ENCODE peak calls at places on chromosomes 1 and 21, in ten cellular contexts. One of them, this sample, is unnamed.

GRCh38 chr1:32051706-32052105 is 21.0 kb upstream of the TMEM39B start:
- DNase-seq in neuronal stem cell: no peak
- DNase-seq in CD8-positive, alpha-beta memory T cell: no peak
- DNase-seq in NCI-H1092 treated with DMSO at 0.1 percent for 48 hours: no peak
- DNase-seq in T-cell: no peak
- DNase-seq in germinal center: no peak
- DNase-seq in sigmoid colon: no peak
- DNase-seq in HAP-1: no peak
- DNase-seq in mesendoderm: no peak
- DNase-seq in HEK293T: no peak
- DNase-seq in this sample: no peak

GRCh38 chr1:209618756-209619420 is 33.3 kb downstream of the LAMB3 start:
- DNase-seq in mesendoderm: no peak
- DNase-seq in sigmoid colon: no peak
- DNase-seq in germinal center: no peak
- DNase-seq in HEK293T: no peak
- DNase-seq in NCI-H1092 treated with DMSO at 0.1 percent for 48 hours: no peak
- DNase-seq in CD8-positive, alpha-beta memory T cell: no peak
- DNase-seq in HAP-1: no peak
- DNase-seq in T-cell: no peak
- DNase-seq in neuronal stem cell: no peak
- DNase-seq in this sample: no peak

GRCh38 chr1:10737268-10737624 is 59.2 kb downstream of the CASZ1 start:
- DNase-seq in HAP-1: no peak
- DNase-seq in neuronal stem cell: no peak
- DNase-seq in sigmoid colon: no peak
- DNase-seq in mesendoderm: no peak
- DNase-seq in CD8-positive, alpha-beta memory T cell: no peak
- DNase-seq in NCI-H1092 treated with DMSO at 0.1 percent for 48 hours: peak; percentile 88
- DNase-seq in germinal center: no peak
- DNase-seq in T-cell: no peak
- DNase-seq in HEK293T: no peak
- DNase-seq in this sample: no peak

GRCh38 chr1:30988045-30988444 is 77.5 kb downstream of the PUM1 start:
- DNase-seq in T-cell: no peak
- DNase-seq in NCI-H1092 treated with DMSO at 0.1 percent for 48 hours: no peak
- DNase-seq in HAP-1: no peak
- DNase-seq in mesendoderm: no peak
- DNase-seq in germinal center: no peak
- DNase-seq in neuronal stem cell: no peak
- DNase-seq in HEK293T: no peak
- DNase-seq in CD8-positive, alpha-beta memory T cell: no peak
- DNase-seq in sigmoid colon: no peak
- DNase-seq in this sample: no peak

GRCh38 chr1:219659682-219660081 is 46.8 kb upstream of the ZC3H11B start:
- DNase-seq in HAP-1: no peak
- DNase-seq in NCI-H1092 treated with DMSO at 0.1 percent for 48 hours: peak; percentile 6
- DNase-seq in CD8-positive, alpha-beta memory T cell: no peak
- DNase-seq in HEK293T: peak; percentile 28
- DNase-seq in sigmoid colon: no peak
- DNase-seq in neuronal stem cell: no peak
- DNase-seq in T-cell: no peak
- DNase-seq in germinal center: no peak
- DNase-seq in mesendoderm: peak; percentile 64
- DNase-seq in this sample: peak; percentile 44

GRCh38 chr21:46605759-46606426 is 1.0 kb upstream of the S100B start:
- DNase-seq in sigmoid colon: no peak
- DNase-seq in germinal center: no peak
- DNase-seq in CD8-positive, alpha-beta memory T cell: peak; percentile 56
- DNase-seq in neuronal stem cell: no peak
- DNase-seq in mesendoderm: no peak
- DNase-seq in T-cell: peak; percentile 33
- DNase-seq in HEK293T: no peak
- DNase-seq in NCI-H1092 treated with DMSO at 0.1 percent for 48 hours: no peak
- DNase-seq in HAP-1: no peak
- DNase-seq in this sample: no peak

GRCh38 chr1:119631433-119632102 is 16.5 kb downstream of the ZNF697 start:
- DNase-seq in CD8-positive, alpha-beta memory T cell: no peak
- DNase-seq in HAP-1: no peak
- DNase-seq in germinal center: no peak
- DNase-seq in neuronal stem cell: no peak
- DNase-seq in sigmoid colon: peak; percentile 96
- DNase-seq in HEK293T: no peak
- DNase-seq in mesendoderm: peak; percentile 62
- DNase-seq in NCI-H1092 treated with DMSO at 0.1 percent for 48 hours: peak; percentile 79
- DNase-seq in T-cell: no peak
- DNase-seq in this sample: peak; percentile 42

GRCh38 chr1:219292341-219292740 is 118.7 kb downstream of the LYPLAL1 start:
- DNase-seq in NCI-H1092 treated with DMSO at 0.1 percent for 48 hours: peak; percentile 11
- DNase-seq in mesendoderm: no peak
- DNase-seq in HEK293T: no peak
- DNase-seq in T-cell: no peak
- DNase-seq in neuronal stem cell: no peak
- DNase-seq in sigmoid colon: no peak
- DNase-seq in CD8-positive, alpha-beta memory T cell: no peak
- DNase-seq in HAP-1: no peak
- DNase-seq in germinal center: no peak
- DNase-seq in this sample: no peak

GRCh38 chr1:174800951-174801350 is 198.8 kb upstream of the CACYBP start:
- DNase-seq in HAP-1: no peak
- DNase-seq in NCI-H1092 treated with DMSO at 0.1 percent for 48 hours: peak; percentile 30
- DNase-seq in HEK293T: no peak
- DNase-seq in neuronal stem cell: no peak
- DNase-seq in germinal center: no peak
- DNase-seq in mesendoderm: no peak
- DNase-seq in CD8-positive, alpha-beta memory T cell: no peak
- DNase-seq in T-cell: no peak
- DNase-seq in sigmoid colon: no peak
- DNase-seq in this sample: no peak

GRCh38 chr1:225425211-225425786 is 2.5 kb downstream of the LBR start:
- DNase-seq in CD8-positive, alpha-beta memory T cell: no peak
- DNase-seq in HAP-1: no peak
- DNase-seq in germinal center: peak; percentile 26
- DNase-seq in HEK293T: no peak
- DNase-seq in T-cell: no peak
- DNase-seq in neuronal stem cell: no peak
- DNase-seq in NCI-H1092 treated with DMSO at 0.1 percent for 48 hours: no peak
- DNase-seq in sigmoid colon: no peak
- DNase-seq in mesendoderm: peak; percentile 96
- DNase-seq in this sample: peak; percentile 41

GRCh38 chr1:1847061-1847460 is 43.8 kb downstream of the GNB1 start:
- DNase-seq in sigmoid colon: no peak
- DNase-seq in mesendoderm: peak; percentile 59
- DNase-seq in neuronal stem cell: no peak
- DNase-seq in HAP-1: no peak
- DNase-seq in CD8-positive, alpha-beta memory T cell: no peak
- DNase-seq in NCI-H1092 treated with DMSO at 0.1 percent for 48 hours: no peak
- DNase-seq in HEK293T: no peak
- DNase-seq in germinal center: no peak
- DNase-seq in T-cell: no peak
- DNase-seq in this sample: peak; percentile 56